ENCODE peak calls at places on chromosomes 13 and 19, in six cellular contexts. X is heart left ventricle, D is Peyer's patch, Q is right atrium auricular region, I is left lung, K is endodermal cell. C is an unnamed sample.

GRCh38 chr19:43534811-43535761 is 2.1 kb downstream of the ZNF575 start:
- DNase-seq in X (peak; percentile 79), D (peak; percentile 73), Q (peak; percentile 73), I (peak; percentile 55), K (peak; percentile 96), C (peak; percentile 64)

GRCh38 chr13:113172419-113172926 is 14.0 kb downstream of the PROZ start:
- DNase-seq in X (no peak), D (no peak), Q (no peak), I (no peak), K (peak; percentile 40), C (no peak)

GRCh38 chr13:41144576-41144975 is 12.0 kb upstream of the KBTBD6 start:
- DNase-seq in X (no peak), D (no peak), Q (no peak), I (no peak), K (no peak), C (no peak)

GRCh38 chr19:13094771-13095392 is 7.8 kb downstream of the LYL1 start:
- DNase-seq in X (no peak), D (peak; percentile 76), Q (no peak), I (no peak), K (peak; percentile 85), C (no peak)

GRCh38 chr19:7900401-7900870 is 3.2 kb upstream of the MAP2K7 start:
- DNase-seq in X (no peak), D (no peak), Q (no peak), I (no peak), K (no peak), C (no peak)

GRCh38 chr13:66926851-66927524 is 303.1 kb downstream of the PCDH9 start:
- DNase-seq in X (no peak), D (no peak), Q (no peak), I (no peak), K (no peak), C (no peak)

GRCh38 chr19:38699027-38699346 is 45.3 kb downstream of the CAPN12 start:
- DNase-seq in X (no peak), D (no peak), Q (no peak), I (no peak), K (no peak), C (no peak)

GRCh38 chr19:37983153-37983552 is 76.1 kb downstream of the SIPA1L3 start:
- DNase-seq in X (no peak), D (no peak), Q (no peak), I (no peak), K (no peak), C (no peak)

GRCh38 chr13:98184796-98185195 is 7.7 kb upstream of the RNF113B start:
- DNase-seq in X (no peak), D (no peak), Q (no peak), I (no peak), K (no peak), C (no peak)

GRCh38 chr19:52734340-52734892 is 428 bp downstream of the ZNF611 start:
- DNase-seq in X (peak; percentile 38), D (no peak), Q (no peak), I (no peak), K (peak; percentile 69), C (peak; percentile 15)

GRCh38 chr19:39264306-39265290 is 3.6 kb upstream of the IFNL2 start:
- DNase-seq in X (no peak), D (peak; percentile 41), Q (no peak), I (no peak), K (peak; percentile 81), C (no peak)

GRCh38 chr13:42484396-42484795 is 89.6 kb upstream of the TNFSF11 start:
- DNase-seq in X (no peak), D (no peak), Q (no peak), I (no peak), K (no peak), C (no peak)

GRCh38 chr19:46635920-46636761 is at the start of gene GNG8:
- DNase-seq in X (no peak), D (no peak), Q (no peak), I (no peak), K (peak; percentile 76), C (no peak)

GRCh38 chr13:100392709-100393630 is 195.6 kb downstream of the GGACT start:
- DNase-seq in X (peak; percentile 85), D (peak; percentile 88), Q (peak; percentile 95), I (peak; percentile 87), K (peak; percentile 85), C (peak; percentile 75)

GRCh38 chr13:75437582-75438318 is 44.2 kb downstream of the TBC1D4 start:
- DNase-seq in X (no peak), D (no peak), Q (no peak), I (no peak), K (no peak), C (no peak)

GRCh38 chr13:95571941-95572340 is 19.4 kb downstream of the CLDN10 start:
- DNase-seq in X (no peak), D (no peak), Q (no peak), I (no peak), K (no peak), C (no peak)

GRCh38 chr13:49995535-49996165 is 1.2 kb upstream of the TRIM13 start:
- DNase-seq in X (no peak), D (no peak), Q (no peak), I (no peak), K (no peak), C (no peak)

GRCh38 chr13:102317593-102317992 is 84.3 kb downstream of the FGF14 start:
- DNase-seq in X (peak; percentile 89), D (peak; percentile 65), Q (peak; percentile 90), I (peak; percentile 40), K (no peak), C (peak; percentile 47)

GRCh38 chr13:106466691-106467405 is 68.6 kb downstream of the EFNB2 start:
- DNase-seq in X (no peak), D (no peak), Q (no peak), I (no peak), K (no peak), C (no peak)

GRCh38 chr19:12202250-12202649 is 39.4 kb downstream of the ZNF136 start:
- DNase-seq in X (peak; percentile 32), D (peak; percentile 81), Q (no peak), I (no peak), K (peak; percentile 49), C (peak; percentile 64)

GRCh38 chr19:18155095-18156087 is 2.4 kb downstream of the PIK3R2 start:
- DNase-seq in X (peak; percentile 34), D (no peak), Q (no peak), I (no peak), K (no peak), C (peak; percentile 59)

GRCh38 chr19:6241680-6242079 is 38.1 kb downstream of the MLLT1 start:
- DNase-seq in X (no peak), D (no peak), Q (no peak), I (no peak), K (no peak), C (no peak)

GRCh38 chr13:35957174-35957867 is 173.9 kb downstream of the DCLK1 start:
- DNase-seq in X (no peak), D (no peak), Q (no peak), I (no peak), K (no peak), C (no peak)

GRCh38 chr13:25778808-25779207 is 273.0 kb downstream of the SHISA2 start:
- DNase-seq in X (no peak), D (no peak), Q (no peak), I (no peak), K (no peak), C (no peak)

DNA sequence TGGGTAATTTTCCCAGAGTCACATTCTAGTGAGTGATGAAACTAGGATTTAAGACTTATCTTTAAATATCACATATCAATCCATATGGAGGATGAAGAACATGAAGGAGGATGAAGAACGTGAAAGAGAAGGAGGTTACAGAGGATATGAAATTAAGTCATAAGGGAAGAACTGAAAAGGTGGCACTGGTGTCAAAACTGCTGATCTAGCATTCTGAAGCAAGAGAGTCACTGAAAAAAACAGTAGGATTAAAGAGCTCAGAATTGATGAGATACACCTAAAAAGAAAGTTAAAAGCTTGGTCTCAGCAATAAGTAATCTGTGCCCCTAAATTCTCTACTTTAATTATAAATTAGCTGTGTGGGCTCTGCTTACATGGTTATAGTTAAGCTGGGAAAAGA is 156.5 kb downstream of the KCTD12 start:
- DNase-seq in X (no peak), D (no peak), Q (no peak), I (no peak), K (no peak), C (no peak)
- H3K27ac ChIP-seq in X (peak overlapping the region; percentile 19), D (no peak overlapping the region), Q (peak overlapping the region; percentile 26), I (no peak overlapping the region), K (no peak overlapping the region), C (no peak overlapping the region)

GRCh38 chr19:4053423-4054324 is 13.0 kb downstream of the ZBTB7A start:
- DNase-seq in X (no peak), D (peak; percentile 67), Q (no peak), I (no peak), K (no peak), C (peak; percentile 70)

GRCh38 chr19:4052114-4052992 is 14.3 kb downstream of the ZBTB7A start:
- DNase-seq in X (peak; percentile 70), D (peak; percentile 93), Q (no peak), I (no peak), K (no peak), C (peak; percentile 94)

GRCh38 chr19:4054471-4055208 is 12.1 kb downstream of the ZBTB7A start:
- DNase-seq in X (no peak), D (no peak), Q (no peak), I (no peak), K (no peak), C (no peak)

GRCh38 chr19:4052993-4053422 is 13.7 kb downstream of the ZBTB7A start:
- DNase-seq in X (no peak), D (peak; percentile 72), Q (no peak), I (no peak), K (no peak), C (peak; percentile 76)

GRCh38 chr19:4055209-4055552 is 11.5 kb downstream of the ZBTB7A start:
- DNase-seq in X (no peak), D (no peak), Q (no peak), I (no peak), K (no peak), C (no peak)
- H3K4me1 ChIP-seq in X (peaks cover 49% of the 10 kb centered on the region), D (peaks cover 9% of the 10 kb centered on the region), Q (no peaks in the 10 kb centered on the region), I (peaks cover 78% of the 10 kb centered on the region), K (no peaks in the 10 kb centered on the region), C (peaks cover 56% of the 10 kb centered on the region)

DNA sequence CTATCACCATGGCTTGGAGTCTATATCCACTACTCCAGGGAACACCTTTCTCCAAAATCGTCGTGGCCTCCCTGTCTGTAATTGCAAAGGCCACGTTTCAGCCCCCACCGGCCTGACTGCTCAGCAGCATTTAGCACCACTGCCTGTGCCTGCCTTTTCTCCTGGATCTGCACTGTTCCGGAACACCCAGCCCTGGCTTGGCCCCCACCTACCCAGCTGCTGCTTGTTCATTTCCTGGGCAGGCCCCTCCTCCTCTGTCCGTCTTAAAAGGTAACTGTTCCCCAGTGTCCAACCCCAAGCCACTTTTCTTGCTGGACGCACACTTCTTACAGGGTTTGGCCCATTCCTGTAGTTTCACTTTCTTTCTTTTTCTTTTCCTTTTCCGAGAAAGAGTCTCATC is 8.5 kb upstream of the SYT5 start:
- DNase-seq in X (no peak), D (no peak), Q (no peak), I (no peak), K (no peak), C (no peak)
- H3K27ac ChIP-seq in X (peak overlapping the region; percentile 64), D (peak overlapping the region; percentile 29), Q (no peak overlapping the region), I (no peak overlapping the region), K (no peak overlapping the region), C (no peak overlapping the region)

DNA sequence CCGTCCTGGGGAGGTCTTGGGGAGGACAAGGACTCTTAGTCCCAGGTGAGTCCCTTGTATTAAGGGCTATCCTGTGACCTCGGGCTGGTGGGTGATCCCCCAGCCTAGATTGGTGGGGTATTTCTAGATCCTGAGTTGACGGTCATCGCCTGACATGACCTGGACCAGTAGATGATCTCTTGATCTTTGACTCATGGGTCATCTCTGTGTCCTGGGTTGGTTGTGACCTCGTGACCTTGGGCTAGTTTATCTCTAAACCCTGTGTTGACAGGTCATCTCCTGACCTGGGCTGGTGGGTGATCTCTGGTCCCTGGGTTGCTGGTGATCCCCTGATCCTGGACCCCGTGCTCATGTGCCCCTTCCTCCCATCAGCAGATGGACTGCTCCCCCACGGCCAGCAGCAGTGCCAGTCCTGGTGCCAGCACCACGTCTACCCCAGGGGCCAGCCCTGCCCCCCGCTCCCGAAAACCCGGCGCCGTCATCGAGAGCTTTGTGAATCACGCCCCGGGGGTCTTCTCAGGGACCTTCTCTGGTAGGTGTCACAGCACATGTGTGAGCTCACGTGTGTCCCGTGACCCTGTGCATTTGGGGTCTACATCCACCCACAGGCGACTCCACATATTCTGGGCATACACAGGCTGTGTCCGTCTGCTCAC is 6.3 kb downstream of the MIDN start:
- DNase-seq in X (no peak), D (peak; percentile 49), Q (no peak), I (no peak), K (no peak), C (no peak)
- H3K4me1 ChIP-seq in X (peaks cover 75% of the 10 kb centered on the region), D (peaks cover 7% of the 10 kb centered on the region), Q (no peaks in the 10 kb centered on the region), I (peaks cover 71% of the 10 kb centered on the region), K (peaks cover 8% of the 10 kb centered on the region), C (peaks cover 73% of the 10 kb centered on the region)